ENCODE peak calls at places on chromosomes 2 and 18, in nine cellular contexts. One of them, this sample, is unnamed. For H3K4me1, the result is how much of the 10 kb centered on the place peaks cover.

GRCh38 chr2:223613017-223613950 is 11.1 kb upstream of the SCG2 start:
- DNase-seq in transverse colon: peak
- DNase-seq in naive thymus-derived CD4-positive, alpha-beta T cell: no peak
- DNase-seq in body of pancreas: peak
- DNase-seq in right atrium auricular region: peak
- DNase-seq in effector memory CD4-positive, alpha-beta T cell: no peak
- DNase-seq in heart left ventricle: peak
- DNase-seq in mammary epithelial cell: peak
- DNase-seq in cardiac muscle cell: peak
- DNase-seq in this sample: no peak

GRCh38 chr2:124524155-124524910 is 499.2 kb downstream of the CNTNAP5 start:
- DNase-seq in transverse colon: no peak
- DNase-seq in right atrium auricular region: no peak
- DNase-seq in body of pancreas: no peak
- DNase-seq in mammary epithelial cell: no peak
- DNase-seq in effector memory CD4-positive, alpha-beta T cell: no peak
- DNase-seq in naive thymus-derived CD4-positive, alpha-beta T cell: no peak
- DNase-seq in heart left ventricle: no peak
- DNase-seq in cardiac muscle cell: no peak
- DNase-seq in this sample: no peak

GRCh38 chr2:66585616-66586015 is 150.7 kb downstream of the MEIS1 start:
- DNase-seq in effector memory CD4-positive, alpha-beta T cell: no peak
- DNase-seq in naive thymus-derived CD4-positive, alpha-beta T cell: no peak
- DNase-seq in right atrium auricular region: no peak
- DNase-seq in heart left ventricle: no peak
- DNase-seq in transverse colon: no peak
- DNase-seq in cardiac muscle cell: no peak
- DNase-seq in mammary epithelial cell: no peak
- DNase-seq in body of pancreas: peak
- DNase-seq in this sample: no peak

GRCh38 chr18:48412339-48412929 is 3.3 kb upstream of the ZBTB7C start:
- DNase-seq in cardiac muscle cell: peak
- DNase-seq in right atrium auricular region: no peak
- DNase-seq in naive thymus-derived CD4-positive, alpha-beta T cell: no peak
- DNase-seq in body of pancreas: peak
- DNase-seq in mammary epithelial cell: no peak
- DNase-seq in transverse colon: peak
- DNase-seq in heart left ventricle: no peak
- DNase-seq in effector memory CD4-positive, alpha-beta T cell: no peak
- DNase-seq in this sample: no peak

GRCh38 chr2:31138037-31138962 is at the start of gene GALNT14:
- DNase-seq in naive thymus-derived CD4-positive, alpha-beta T cell: no peak
- DNase-seq in right atrium auricular region: peak
- DNase-seq in transverse colon: peak
- DNase-seq in heart left ventricle: peak
- DNase-seq in body of pancreas: peak
- DNase-seq in effector memory CD4-positive, alpha-beta T cell: no peak
- DNase-seq in cardiac muscle cell: peak
- DNase-seq in mammary epithelial cell: peak
- DNase-seq in this sample: no peak

GRCh38 chr2:176115883-176116813 is at the start of gene HOXD10:
- DNase-seq in body of pancreas: no peak
- DNase-seq in transverse colon: peak
- DNase-seq in effector memory CD4-positive, alpha-beta T cell: no peak
- DNase-seq in mammary epithelial cell: no peak
- DNase-seq in heart left ventricle: no peak
- DNase-seq in cardiac muscle cell: no peak
- DNase-seq in naive thymus-derived CD4-positive, alpha-beta T cell: no peak
- DNase-seq in right atrium auricular region: no peak
- DNase-seq in this sample: no peak

GRCh38 chr2:74575320-74575719 is 20.8 kb downstream of the DOK1 start:
- DNase-seq in body of pancreas: no peak
- DNase-seq in right atrium auricular region: no peak
- DNase-seq in transverse colon: no peak
- DNase-seq in effector memory CD4-positive, alpha-beta T cell: no peak
- DNase-seq in mammary epithelial cell: no peak
- DNase-seq in naive thymus-derived CD4-positive, alpha-beta T cell: no peak
- DNase-seq in cardiac muscle cell: no peak
- DNase-seq in heart left ventricle: no peak
- DNase-seq in this sample: no peak

GRCh38 chr2:170235860-170236638 is 58.1 kb downstream of the MYO3B start:
- DNase-seq in effector memory CD4-positive, alpha-beta T cell: no peak
- DNase-seq in heart left ventricle: no peak
- DNase-seq in right atrium auricular region: no peak
- DNase-seq in transverse colon: no peak
- DNase-seq in mammary epithelial cell: peak
- DNase-seq in naive thymus-derived CD4-positive, alpha-beta T cell: no peak
- DNase-seq in body of pancreas: no peak
- DNase-seq in cardiac muscle cell: peak
- DNase-seq in this sample: no peak

GRCh38 chr2:64858541-64859031 is 130.6 kb upstream of the SLC1A4 start:
- DNase-seq in right atrium auricular region: no peak
- DNase-seq in effector memory CD4-positive, alpha-beta T cell: no peak
- DNase-seq in transverse colon: peak
- DNase-seq in mammary epithelial cell: no peak
- DNase-seq in body of pancreas: no peak
- DNase-seq in cardiac muscle cell: no peak
- DNase-seq in naive thymus-derived CD4-positive, alpha-beta T cell: no peak
- DNase-seq in heart left ventricle: no peak
- DNase-seq in this sample: no peak

GRCh38 chr2:64859208-64860161 is 129.7 kb upstream of the SLC1A4 start:
- DNase-seq in cardiac muscle cell: peak
- DNase-seq in effector memory CD4-positive, alpha-beta T cell: no peak
- DNase-seq in right atrium auricular region: peak
- DNase-seq in naive thymus-derived CD4-positive, alpha-beta T cell: no peak
- DNase-seq in transverse colon: peak
- DNase-seq in body of pancreas: peak
- DNase-seq in heart left ventricle: peak
- DNase-seq in mammary epithelial cell: peak
- DNase-seq in this sample: no peak

GRCh38 chr2:64854773-64855237 is 134.4 kb upstream of the SLC1A4 start:
- DNase-seq in right atrium auricular region: no peak
- DNase-seq in naive thymus-derived CD4-positive, alpha-beta T cell: no peak
- DNase-seq in cardiac muscle cell: peak
- DNase-seq in transverse colon: no peak
- DNase-seq in effector memory CD4-positive, alpha-beta T cell: no peak
- DNase-seq in heart left ventricle: no peak
- DNase-seq in body of pancreas: no peak
- DNase-seq in mammary epithelial cell: no peak
- DNase-seq in this sample: no peak

GRCh38 chr2:64860321-64860751 is 128.9 kb upstream of the SLC1A4 start:
- DNase-seq in naive thymus-derived CD4-positive, alpha-beta T cell: no peak
- DNase-seq in effector memory CD4-positive, alpha-beta T cell: no peak
- DNase-seq in cardiac muscle cell: no peak
- DNase-seq in right atrium auricular region: no peak
- DNase-seq in transverse colon: peak
- DNase-seq in mammary epithelial cell: no peak
- DNase-seq in heart left ventricle: no peak
- DNase-seq in body of pancreas: no peak
- DNase-seq in this sample: no peak

DNA sequence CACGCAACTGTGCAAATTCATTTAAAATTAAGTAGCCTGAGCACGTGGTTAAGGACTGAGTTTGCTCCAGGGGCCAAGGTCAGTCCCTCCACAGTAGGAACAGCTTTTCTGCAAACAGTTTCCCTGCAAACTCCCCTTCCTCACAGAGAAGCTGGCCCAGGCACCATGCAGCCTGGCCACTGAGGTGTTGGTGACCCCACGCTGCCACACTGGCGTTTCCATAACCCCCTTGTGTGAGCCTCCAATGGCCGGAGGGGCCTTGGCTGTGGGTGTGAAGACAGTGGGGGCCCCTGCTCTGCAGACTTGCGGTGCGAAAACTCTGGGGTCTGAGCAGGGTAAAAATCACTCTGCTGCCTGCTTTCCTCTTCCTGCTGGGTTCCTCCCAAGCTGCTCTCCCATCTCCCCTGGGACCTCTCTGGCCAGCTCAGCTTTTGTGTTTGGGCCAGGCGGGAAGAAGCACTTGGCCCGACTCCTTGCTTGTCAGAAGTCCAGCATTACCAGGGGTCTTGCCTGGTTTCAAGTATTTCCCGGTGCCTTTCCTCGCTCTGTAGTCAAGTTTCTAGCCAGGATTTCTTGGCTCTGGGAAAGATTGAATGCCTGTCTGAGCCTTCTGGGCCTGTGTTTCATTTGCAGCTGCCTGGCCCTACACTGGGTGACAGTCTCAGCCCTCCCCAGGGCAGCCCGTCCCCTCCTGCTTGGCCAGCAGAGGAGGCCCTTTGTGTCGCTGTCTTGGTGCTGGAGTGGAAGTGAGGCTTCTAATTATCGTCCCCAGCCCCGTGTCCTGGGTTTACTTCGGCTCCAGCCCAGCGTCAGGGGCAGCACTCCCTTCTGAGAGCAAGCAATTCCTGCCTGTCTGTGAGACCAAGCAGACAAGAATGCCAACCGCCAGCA is 131.4 kb upstream of the SLC1A4 start:
- DNase-seq in right atrium auricular region: no peak
- DNase-seq in effector memory CD4-positive, alpha-beta T cell: no peak
- DNase-seq in cardiac muscle cell: peak
- DNase-seq in transverse colon: no peak
- DNase-seq in body of pancreas: peak
- DNase-seq in naive thymus-derived CD4-positive, alpha-beta T cell: no peak
- DNase-seq in mammary epithelial cell: no peak
- DNase-seq in heart left ventricle: peak
- DNase-seq in this sample: no peak
- H3K4me1 ChIP-seq in right atrium auricular region: under half
- H3K4me1 ChIP-seq in effector memory CD4-positive, alpha-beta T cell: under half
- H3K4me1 ChIP-seq in cardiac muscle cell: under half
- H3K4me1 ChIP-seq in transverse colon: under half
- H3K4me1 ChIP-seq in body of pancreas: under half
- H3K4me1 ChIP-seq in naive thymus-derived CD4-positive, alpha-beta T cell: under half
- H3K4me1 ChIP-seq in mammary epithelial cell: under half
- H3K4me1 ChIP-seq in heart left ventricle: under half
- H3K4me1 ChIP-seq in this sample: under half

GRCh38 chr2:42051168-42052125 is 3.6 kb downstream of the PKDCC start:
- DNase-seq in transverse colon: no peak
- DNase-seq in effector memory CD4-positive, alpha-beta T cell: no peak
- DNase-seq in cardiac muscle cell: peak
- DNase-seq in mammary epithelial cell: no peak
- DNase-seq in right atrium auricular region: no peak
- DNase-seq in heart left ventricle: no peak
- DNase-seq in naive thymus-derived CD4-positive, alpha-beta T cell: no peak
- DNase-seq in body of pancreas: no peak
- DNase-seq in this sample: no peak

GRCh38 chr2:42048318-42049251 is 764 bp downstream of the PKDCC start:
- DNase-seq in right atrium auricular region: no peak
- DNase-seq in body of pancreas: peak
- DNase-seq in mammary epithelial cell: no peak
- DNase-seq in effector memory CD4-positive, alpha-beta T cell: no peak
- DNase-seq in heart left ventricle: no peak
- DNase-seq in naive thymus-derived CD4-positive, alpha-beta T cell: no peak
- DNase-seq in transverse colon: no peak
- DNase-seq in cardiac muscle cell: peak
- DNase-seq in this sample: no peak

GRCh38 chr2:42049411-42050349 is 1.9 kb downstream of the PKDCC start:
- DNase-seq in right atrium auricular region: no peak
- DNase-seq in naive thymus-derived CD4-positive, alpha-beta T cell: no peak
- DNase-seq in transverse colon: no peak
- DNase-seq in body of pancreas: no peak
- DNase-seq in heart left ventricle: no peak
- DNase-seq in mammary epithelial cell: no peak
- DNase-seq in cardiac muscle cell: peak
- DNase-seq in effector memory CD4-positive, alpha-beta T cell: no peak
- DNase-seq in this sample: no peak

GRCh38 chr2:42052702-42053481 is 5.1 kb downstream of the PKDCC start:
- DNase-seq in body of pancreas: no peak
- DNase-seq in right atrium auricular region: no peak
- DNase-seq in transverse colon: no peak
- DNase-seq in cardiac muscle cell: peak
- DNase-seq in effector memory CD4-positive, alpha-beta T cell: no peak
- DNase-seq in naive thymus-derived CD4-positive, alpha-beta T cell: no peak
- DNase-seq in mammary epithelial cell: no peak
- DNase-seq in heart left ventricle: peak
- DNase-seq in this sample: no peak

GRCh38 chr2:42050350-42051167 is 2.7 kb downstream of the PKDCC start:
- DNase-seq in body of pancreas: no peak
- DNase-seq in effector memory CD4-positive, alpha-beta T cell: no peak
- DNase-seq in naive thymus-derived CD4-positive, alpha-beta T cell: no peak
- DNase-seq in right atrium auricular region: no peak
- DNase-seq in mammary epithelial cell: no peak
- DNase-seq in heart left ventricle: no peak
- DNase-seq in cardiac muscle cell: peak
- DNase-seq in transverse colon: no peak
- DNase-seq in this sample: no peak
- H3K4me3 ChIP-seq in body of pancreas: no peak
- H3K4me3 ChIP-seq in effector memory CD4-positive, alpha-beta T cell: no peak
- H3K4me3 ChIP-seq in naive thymus-derived CD4-positive, alpha-beta T cell: no peak
- H3K4me3 ChIP-seq in right atrium auricular region: peak
- H3K4me3 ChIP-seq in mammary epithelial cell: no peak
- H3K4me3 ChIP-seq in heart left ventricle: peak
- H3K4me3 ChIP-seq in cardiac muscle cell: peak
- H3K4me3 ChIP-seq in transverse colon: peak
- H3K4me3 ChIP-seq in this sample: no peak

DNA sequence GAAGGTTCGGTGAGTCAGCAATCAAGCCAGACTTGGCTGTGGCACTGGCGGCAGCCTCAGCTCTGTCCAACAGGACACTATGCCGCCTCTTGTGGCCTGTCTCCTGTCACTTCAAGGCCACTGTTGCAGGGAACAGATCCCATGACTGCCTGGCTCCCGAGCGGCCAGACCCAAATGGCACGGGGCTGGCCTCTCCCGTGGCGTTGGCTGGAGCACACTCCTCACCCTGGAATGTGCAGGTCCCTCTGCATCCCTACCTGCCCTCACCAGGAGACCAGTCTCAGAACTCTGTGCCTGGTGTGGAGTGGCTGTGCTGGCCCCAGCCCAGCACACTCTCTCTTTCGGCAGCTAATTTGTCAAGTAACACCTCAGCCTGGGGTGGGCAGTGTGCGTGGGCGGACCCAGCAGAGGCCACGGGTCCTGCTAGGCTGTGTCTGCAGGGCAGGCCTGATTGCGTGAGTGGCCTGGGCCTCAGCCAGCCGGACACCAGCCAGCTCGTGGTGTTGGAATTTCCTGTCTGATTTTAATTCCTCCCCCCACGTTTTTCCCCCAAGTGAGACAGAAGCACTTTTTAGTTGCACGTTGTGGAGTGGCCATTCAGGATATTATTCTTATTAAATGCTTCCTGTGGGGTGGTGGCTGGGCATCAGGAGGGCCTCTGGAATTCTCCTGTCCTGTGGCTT is 179.3 kb downstream of the GLI2 start:
- DNase-seq in cardiac muscle cell: peak
- DNase-seq in transverse colon: peak
- DNase-seq in body of pancreas: peak
- DNase-seq in mammary epithelial cell: peak
- DNase-seq in right atrium auricular region: peak
- DNase-seq in naive thymus-derived CD4-positive, alpha-beta T cell: no peak
- DNase-seq in heart left ventricle: peak
- DNase-seq in effector memory CD4-positive, alpha-beta T cell: no peak
- DNase-seq in this sample: no peak
- H3K4me1 ChIP-seq in cardiac muscle cell: under half
- H3K4me1 ChIP-seq in transverse colon: under half
- H3K4me1 ChIP-seq in body of pancreas: under half
- H3K4me1 ChIP-seq in mammary epithelial cell: under half
- H3K4me1 ChIP-seq in right atrium auricular region: under half
- H3K4me1 ChIP-seq in naive thymus-derived CD4-positive, alpha-beta T cell: under half
- H3K4me1 ChIP-seq in heart left ventricle: under half
- H3K4me1 ChIP-seq in effector memory CD4-positive, alpha-beta T cell: under half
- H3K4me1 ChIP-seq in this sample: under half

DNA sequence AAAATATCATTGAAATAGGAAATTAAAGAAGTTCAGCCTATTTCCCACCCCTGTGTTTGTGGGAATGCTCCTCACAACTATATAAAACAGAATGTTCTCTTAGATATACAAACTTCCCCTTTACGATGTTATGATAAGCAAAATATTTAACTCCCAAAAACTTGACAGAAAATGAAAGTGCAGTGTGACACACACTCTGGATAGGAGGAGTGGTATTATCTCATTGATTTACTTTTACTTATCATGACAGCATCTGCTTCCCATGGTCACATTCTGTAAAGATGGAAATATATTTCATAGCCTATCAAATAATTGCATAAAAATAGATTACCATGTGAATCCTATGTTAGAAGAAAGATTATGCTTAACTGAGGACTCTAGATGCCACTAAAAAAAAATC is 96.6 kb upstream of the STK17B start:
- DNase-seq in cardiac muscle cell: no peak
- DNase-seq in effector memory CD4-positive, alpha-beta T cell: no peak
- DNase-seq in right atrium auricular region: no peak
- DNase-seq in naive thymus-derived CD4-positive, alpha-beta T cell: no peak
- DNase-seq in body of pancreas: no peak
- DNase-seq in heart left ventricle: no peak
- DNase-seq in mammary epithelial cell: no peak
- DNase-seq in transverse colon: no peak
- DNase-seq in this sample: no peak
- H3K4me3 ChIP-seq in cardiac muscle cell: no peak
- H3K4me3 ChIP-seq in effector memory CD4-positive, alpha-beta T cell: peak
- H3K4me3 ChIP-seq in right atrium auricular region: no peak
- H3K4me3 ChIP-seq in naive thymus-derived CD4-positive, alpha-beta T cell: peak
- H3K4me3 ChIP-seq in body of pancreas: no peak
- H3K4me3 ChIP-seq in heart left ventricle: no peak
- H3K4me3 ChIP-seq in mammary epithelial cell: no peak
- H3K4me3 ChIP-seq in transverse colon: no peak
- H3K4me3 ChIP-seq in this sample: peak

This sample was measured in CD8-positive, alpha-beta memory T cell.